ENCODE peak calls at places on chromosome 5, in four cellular contexts. V, T, R and H are unnamed samples.

GRCh38 chr5:10710513-10711128 is 50.4 kb downstream of the DAP start:
- DNase-seq in V (no peak), T (no peak), R (no peak), H (no peak)

GRCh38 chr5:67581203-67581602 is 384.6 kb upstream of the CD180 start:
- DNase-seq in V (no peak), T (no peak), R (no peak), H (no peak)

GRCh38 chr5:108739376-108739775 is 8.3 kb upstream of the FER start:
- DNase-seq in V (no peak), T (no peak), R (no peak), H (no peak)

GRCh38 chr5:149153751-149154610 is 12.7 kb downstream of the ABLIM3 start:
- DNase-seq in V (no peak), T (peak), R (peak), H (no peak)

GRCh38 chr5:138955013-138955660 is 80.0 kb upstream of the LRRTM2 start:
- DNase-seq in V (no peak), T (peak), R (peak), H (peak)

GRCh38 chr5:139394123-139394653 is 716 bp downstream of the PROB1 start:
- DNase-seq in V (no peak), T (no peak), R (no peak), H (peak)

GRCh38 chr5:38338455-38338854 is 80.1 kb downstream of the EGFLAM start:
- DNase-seq in V (no peak), T (no peak), R (no peak), H (no peak)

GRCh38 chr5:107809201-107810034 is 138.7 kb upstream of the EFNA5 start:
- DNase-seq in V (no peak), T (no peak), R (peak), H (no peak)

GRCh38 chr5:77426670-77427069 is 65.4 kb downstream of the WDR41 start:
- DNase-seq in V (peak), T (no peak), R (peak), H (no peak)

GRCh38 chr5:91885291-91886265 is 502.5 kb upstream of the ARRDC3 start:
- DNase-seq in V (no peak), T (no peak), R (no peak), H (no peak)

GRCh38 chr5:31408814-31409213 is 123.1 kb downstream of the DROSHA start:
- DNase-seq in V (peak), T (no peak), R (peak), H (no peak)

GRCh38 chr5:74766348-74766886 is 500 bp downstream of the GFM2 start:
- DNase-seq in V (peak), T (no peak), R (peak), H (no peak)

GRCh38 chr5:95925939-95926338 is 35.7 kb downstream of the ELL2 start:
- DNase-seq in V (no peak), T (no peak), R (no peak), H (no peak)

GRCh38 chr5:107705390-107706014 is 34.8 kb upstream of the EFNA5 start:
- DNase-seq in V (peak), T (no peak), R (peak), H (no peak)

GRCh38 chr5:174610968-174611367 is 113.4 kb upstream of the MSX2 start:
- DNase-seq in V (peak), T (no peak), R (peak), H (no peak)

GRCh38 chr5:157464518-157465171 is 4.6 kb downstream of the NIPAL4 start:
- DNase-seq in V (peak), T (no peak), R (peak), H (no peak)

GRCh38 chr5:103668281-103668680 is 105.7 kb upstream of the NUDT12 start:
- DNase-seq in V (no peak), T (no peak), R (no peak), H (no peak)

DNA sequence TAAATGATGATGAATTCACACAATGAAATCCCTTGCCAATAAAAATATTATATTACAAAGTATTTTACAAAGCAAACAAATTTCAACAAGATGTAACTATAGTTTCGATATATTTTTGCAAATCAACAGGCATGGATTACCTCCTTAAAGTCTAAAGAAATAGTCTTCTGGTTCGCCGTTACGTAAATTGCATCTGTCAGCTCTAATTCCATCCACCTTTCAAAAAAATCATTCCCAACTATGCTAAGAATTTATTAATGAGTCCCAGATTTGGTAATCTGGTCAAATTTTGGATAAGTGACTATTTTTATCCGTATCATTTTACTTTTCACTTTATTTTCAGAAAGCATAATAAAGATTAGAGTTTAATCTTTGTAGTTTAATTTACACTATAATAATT is 1984.9 kb downstream of the EFNA5 start:
- DNase-seq in V (no peak), T (no peak), R (no peak), H (no peak)
- TF ChIP-seq CTCF in V (no peak), T (no peak), R (no peak), H (no peak)

DNA sequence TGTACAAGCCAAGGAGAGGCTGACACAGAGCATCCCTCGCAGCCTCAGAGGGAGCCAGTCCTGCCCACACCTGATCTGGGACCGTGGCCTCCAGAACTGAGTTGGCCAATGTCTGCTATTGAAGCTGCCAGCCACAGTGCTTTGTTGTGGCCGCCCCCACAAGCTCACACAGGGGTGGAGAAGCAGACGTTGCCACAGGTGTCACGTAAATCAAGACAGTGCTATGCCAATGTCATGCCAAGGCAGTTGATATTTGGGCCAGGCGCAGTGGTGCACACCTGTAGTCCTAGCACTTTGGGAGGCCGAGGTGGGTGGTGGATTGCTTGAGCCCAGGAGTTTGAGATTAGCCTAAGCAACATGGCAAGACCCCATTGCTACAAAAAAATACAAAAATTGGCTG is 17.3 kb upstream of the TERT start:
- DNase-seq in V (no peak), T (no peak), R (no peak), H (peak)
- H3K4me3 ChIP-seq in V (no peak), T (no peak), R (no peak), H (no peak)

DNA sequence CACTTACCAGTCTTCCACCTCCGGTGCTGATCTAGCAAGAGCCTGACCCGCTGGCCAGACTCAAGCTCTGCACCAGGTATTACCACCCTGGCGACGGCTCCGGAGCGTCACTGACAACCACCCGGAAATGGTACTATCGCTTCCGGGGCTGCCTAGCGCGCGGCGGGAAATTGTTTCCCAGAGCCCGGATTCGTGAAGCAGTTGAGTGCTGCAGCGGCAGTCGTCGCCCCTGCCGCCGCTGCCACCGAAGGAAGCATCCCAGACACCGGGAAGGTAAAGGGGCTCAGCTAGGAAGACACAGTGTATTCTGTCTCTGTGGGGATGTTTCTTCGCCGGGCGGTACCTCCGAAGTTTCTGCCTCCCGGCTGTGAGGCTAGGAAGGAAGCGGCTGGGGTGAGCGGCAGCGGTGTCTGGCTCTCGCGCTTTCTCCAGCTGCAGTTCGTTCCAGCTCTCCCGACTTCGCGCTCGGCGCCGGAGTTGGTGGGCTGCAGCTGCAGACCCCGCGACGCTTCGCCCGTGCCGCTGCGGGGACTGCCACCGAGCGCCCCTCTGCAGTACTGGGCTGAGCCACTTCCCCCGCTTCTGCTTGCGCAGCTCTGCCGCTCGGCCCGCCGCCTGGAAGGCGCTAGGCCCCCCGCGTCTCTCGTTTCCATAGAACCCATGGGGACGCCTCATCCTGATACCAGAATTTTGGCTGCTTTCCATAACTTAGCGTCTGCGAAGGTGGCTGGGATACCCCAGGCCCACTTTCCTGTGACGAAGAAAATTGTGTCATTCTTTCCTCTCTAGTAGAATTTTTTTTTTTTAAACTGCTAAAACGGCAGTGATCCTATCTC is at the start of the genes KIAA0825 and SLF1:
- DNase-seq in V (peak), T (peak), R (peak), H (peak)
- TF ChIP-seq CTCF in V (no peak), T (no peak), R (no peak), H (no peak)

GRCh38 chr5:177134653-177135225 is 1.2 kb downstream of the NSD1 start:
- DNase-seq in V (peak), T (peak), R (no peak), H (peak)
- H3K4me3 ChIP-seq in V (peak), T (peak), R (peak), H (peak)